ENCODE peak calls at places on chromosomes 3 and 15, in five cellular contexts. One of them, this sample, is unnamed.

GRCh38 chr15:27091270-27091940 is 120.4 kb downstream of the GABRG3 start:
- DNase-seq in fibroblast of pulmonary artery: peak
- DNase-seq in astrocyte of the spinal cord: peak
- DNase-seq in cardiac muscle cell: no peak
- DNase-seq in choroid plexus epithelial cell: no peak
- DNase-seq in this sample: peak

GRCh38 chr3:184656991-184657669 is 54.7 kb downstream of the MAGEF1 start:
- DNase-seq in fibroblast of pulmonary artery: peak
- DNase-seq in cardiac muscle cell: no peak
- DNase-seq in choroid plexus epithelial cell: peak
- DNase-seq in astrocyte of the spinal cord: peak
- DNase-seq in this sample: peak

GRCh38 chr3:8341853-8342252 is 159.8 kb upstream of the LMCD1 start:
- DNase-seq in choroid plexus epithelial cell: no peak
- DNase-seq in fibroblast of pulmonary artery: no peak
- DNase-seq in astrocyte of the spinal cord: no peak
- DNase-seq in cardiac muscle cell: no peak
- DNase-seq in this sample: no peak

GRCh38 chr3:146664403-146664802 is 59.3 kb upstream of the PLSCR5 start:
- DNase-seq in fibroblast of pulmonary artery: no peak
- DNase-seq in astrocyte of the spinal cord: no peak
- DNase-seq in cardiac muscle cell: no peak
- DNase-seq in choroid plexus epithelial cell: no peak
- DNase-seq in this sample: no peak

GRCh38 chr3:43810797-43811196 is 120.1 kb downstream of the ABHD5 start:
- DNase-seq in fibroblast of pulmonary artery: no peak
- DNase-seq in choroid plexus epithelial cell: no peak
- DNase-seq in cardiac muscle cell: no peak
- DNase-seq in astrocyte of the spinal cord: no peak
- DNase-seq in this sample: no peak

GRCh38 chr15:44968475-44968874 is 12.0 kb downstream of the TERB2 start:
- DNase-seq in choroid plexus epithelial cell: no peak
- DNase-seq in fibroblast of pulmonary artery: no peak
- DNase-seq in astrocyte of the spinal cord: no peak
- DNase-seq in cardiac muscle cell: no peak
- DNase-seq in this sample: no peak

GRCh38 chr3:122077293-122078234 is 22.4 kb downstream of the CD86 start:
- DNase-seq in astrocyte of the spinal cord: no peak
- DNase-seq in cardiac muscle cell: no peak
- DNase-seq in fibroblast of pulmonary artery: no peak
- DNase-seq in choroid plexus epithelial cell: no peak
- DNase-seq in this sample: no peak

GRCh38 chr3:125231895-125232294 is 19.3 kb upstream of the SLC12A8 start:
- DNase-seq in fibroblast of pulmonary artery: peak
- DNase-seq in choroid plexus epithelial cell: peak
- DNase-seq in astrocyte of the spinal cord: peak
- DNase-seq in cardiac muscle cell: no peak
- DNase-seq in this sample: peak

GRCh38 chr3:177591371-177591770 is 394.1 kb upstream of the TBL1XR1 start:
- DNase-seq in cardiac muscle cell: no peak
- DNase-seq in fibroblast of pulmonary artery: no peak
- DNase-seq in choroid plexus epithelial cell: no peak
- DNase-seq in astrocyte of the spinal cord: no peak
- DNase-seq in this sample: peak

GRCh38 chr15:57694264-57694663 is 12.2 kb upstream of the POLR2M start:
- DNase-seq in astrocyte of the spinal cord: no peak
- DNase-seq in fibroblast of pulmonary artery: peak
- DNase-seq in cardiac muscle cell: no peak
- DNase-seq in choroid plexus epithelial cell: no peak
- DNase-seq in this sample: peak

GRCh38 chr3:71185733-71186455 is 397.6 kb downstream of the FOXP1 start:
- DNase-seq in fibroblast of pulmonary artery: peak
- DNase-seq in choroid plexus epithelial cell: peak
- DNase-seq in astrocyte of the spinal cord: peak
- DNase-seq in cardiac muscle cell: no peak
- DNase-seq in this sample: peak

GRCh38 chr15:94701281-94701985 is 470.1 kb downstream of the MCTP2 start:
- DNase-seq in fibroblast of pulmonary artery: no peak
- DNase-seq in cardiac muscle cell: no peak
- DNase-seq in choroid plexus epithelial cell: no peak
- DNase-seq in astrocyte of the spinal cord: no peak
- DNase-seq in this sample: no peak

GRCh38 chr15:29942548-29942947 is 120.3 kb upstream of the TJP1 start:
- DNase-seq in choroid plexus epithelial cell: no peak
- DNase-seq in astrocyte of the spinal cord: no peak
- DNase-seq in fibroblast of pulmonary artery: no peak
- DNase-seq in cardiac muscle cell: no peak
- DNase-seq in this sample: no peak

GRCh38 chr3:15436246-15436645 is 8.8 kb downstream of the EAF1 start:
- DNase-seq in choroid plexus epithelial cell: no peak
- DNase-seq in astrocyte of the spinal cord: no peak
- DNase-seq in fibroblast of pulmonary artery: no peak
- DNase-seq in cardiac muscle cell: no peak
- DNase-seq in this sample: no peak

GRCh38 chr3:169362261-169362660 is 301.3 kb downstream of the MECOM start:
- DNase-seq in choroid plexus epithelial cell: peak
- DNase-seq in astrocyte of the spinal cord: peak
- DNase-seq in cardiac muscle cell: peak
- DNase-seq in fibroblast of pulmonary artery: peak
- DNase-seq in this sample: peak

GRCh38 chr3:173750095-173750494 is 352.6 kb downstream of the NLGN1 start:
- DNase-seq in cardiac muscle cell: no peak
- DNase-seq in astrocyte of the spinal cord: peak
- DNase-seq in fibroblast of pulmonary artery: peak
- DNase-seq in choroid plexus epithelial cell: peak
- DNase-seq in this sample: peak

GRCh38 chr3:173755161-173755560 is 357.6 kb downstream of the NLGN1 start:
- DNase-seq in choroid plexus epithelial cell: no peak
- DNase-seq in fibroblast of pulmonary artery: no peak
- DNase-seq in cardiac muscle cell: no peak
- DNase-seq in astrocyte of the spinal cord: no peak
- DNase-seq in this sample: no peak

GRCh38 chr3:173750591-173750990 is 353.0 kb downstream of the NLGN1 start:
- DNase-seq in choroid plexus epithelial cell: no peak
- DNase-seq in fibroblast of pulmonary artery: no peak
- DNase-seq in astrocyte of the spinal cord: no peak
- DNase-seq in cardiac muscle cell: no peak
- DNase-seq in this sample: no peak

GRCh38 chr3:173748140-173748539 is 350.6 kb downstream of the NLGN1 start:
- DNase-seq in choroid plexus epithelial cell: peak
- DNase-seq in fibroblast of pulmonary artery: no peak
- DNase-seq in cardiac muscle cell: no peak
- DNase-seq in astrocyte of the spinal cord: no peak
- DNase-seq in this sample: no peak

GRCh38 chr3:173753593-173753992 is 356.0 kb downstream of the NLGN1 start:
- DNase-seq in cardiac muscle cell: no peak
- DNase-seq in astrocyte of the spinal cord: no peak
- DNase-seq in fibroblast of pulmonary artery: no peak
- DNase-seq in choroid plexus epithelial cell: no peak
- DNase-seq in this sample: peak
- H3K4me3 ChIP-seq in cardiac muscle cell: no peak
- H3K4me3 ChIP-seq in astrocyte of the spinal cord: no peak
- H3K4me3 ChIP-seq in fibroblast of pulmonary artery: no peak
- H3K4me3 ChIP-seq in choroid plexus epithelial cell: no peak
- H3K4me3 ChIP-seq in this sample: no peak

GRCh38 chr15:69982037-69982436 is 115.7 kb downstream of the TLE3 start:
- DNase-seq in cardiac muscle cell: no peak
- DNase-seq in fibroblast of pulmonary artery: no peak
- DNase-seq in astrocyte of the spinal cord: no peak
- DNase-seq in choroid plexus epithelial cell: no peak
- DNase-seq in this sample: no peak

GRCh38 chr15:69979783-69980182 is 117.9 kb downstream of the TLE3 start:
- DNase-seq in astrocyte of the spinal cord: no peak
- DNase-seq in cardiac muscle cell: no peak
- DNase-seq in fibroblast of pulmonary artery: no peak
- DNase-seq in choroid plexus epithelial cell: no peak
- DNase-seq in this sample: no peak

GRCh38 chr15:69978603-69979002 is 119.1 kb downstream of the TLE3 start:
- DNase-seq in fibroblast of pulmonary artery: no peak
- DNase-seq in choroid plexus epithelial cell: no peak
- DNase-seq in cardiac muscle cell: no peak
- DNase-seq in astrocyte of the spinal cord: no peak
- DNase-seq in this sample: no peak

GRCh38 chr15:69980311-69981059 is 117.2 kb downstream of the TLE3 start:
- DNase-seq in choroid plexus epithelial cell: no peak
- DNase-seq in fibroblast of pulmonary artery: no peak
- DNase-seq in astrocyte of the spinal cord: no peak
- DNase-seq in cardiac muscle cell: no peak
- DNase-seq in this sample: no peak

DNA sequence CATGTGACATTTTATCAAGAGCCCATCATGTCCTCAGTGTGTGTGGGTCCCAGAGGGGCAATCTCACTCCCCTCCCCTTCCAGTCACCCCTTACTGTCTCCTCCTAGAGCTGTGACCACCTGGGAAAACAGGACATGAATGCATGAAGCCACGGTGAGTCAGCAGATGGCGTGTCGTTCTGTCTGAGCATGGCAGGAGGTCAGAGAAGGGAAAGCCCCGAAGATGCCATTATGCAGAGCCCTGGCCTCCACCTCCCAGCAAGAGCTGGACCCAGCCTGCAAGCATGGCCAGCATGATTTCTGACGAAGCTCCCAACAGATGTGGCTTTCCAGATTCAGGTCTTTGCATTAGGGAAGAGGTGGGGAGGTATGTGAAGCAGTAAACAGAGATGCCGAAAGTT is 118.4 kb downstream of the TLE3 start:
- DNase-seq in cardiac muscle cell: peak
- DNase-seq in choroid plexus epithelial cell: peak
- DNase-seq in astrocyte of the spinal cord: no peak
- DNase-seq in fibroblast of pulmonary artery: no peak
- DNase-seq in this sample: peak
- TF ChIP-seq CTCF in cardiac muscle cell: no peak
- TF ChIP-seq CTCF in choroid plexus epithelial cell: no peak
- TF ChIP-seq CTCF in astrocyte of the spinal cord: no peak
- TF ChIP-seq CTCF in fibroblast of pulmonary artery: no peak
- TF ChIP-seq CTCF in this sample: no peak

GRCh38 chr3:119301001-119301400 is 6.8 kb downstream of the ARHGAP31 start:
- DNase-seq in cardiac muscle cell: no peak
- DNase-seq in choroid plexus epithelial cell: no peak
- DNase-seq in astrocyte of the spinal cord: no peak
- DNase-seq in fibroblast of pulmonary artery: no peak
- DNase-seq in this sample: no peak

GRCh38 chr3:119297169-119297568 is 3.0 kb downstream of the ARHGAP31 start:
- DNase-seq in cardiac muscle cell: no peak
- DNase-seq in fibroblast of pulmonary artery: peak
- DNase-seq in choroid plexus epithelial cell: peak
- DNase-seq in astrocyte of the spinal cord: peak
- DNase-seq in this sample: peak

GRCh38 chr3:119295816-119296484 is 1.8 kb downstream of the ARHGAP31 start:
- DNase-seq in cardiac muscle cell: no peak
- DNase-seq in astrocyte of the spinal cord: peak
- DNase-seq in fibroblast of pulmonary artery: no peak
- DNase-seq in choroid plexus epithelial cell: peak
- DNase-seq in this sample: peak

GRCh38 chr3:119296723-119297122 is 2.5 kb downstream of the ARHGAP31 start:
- DNase-seq in fibroblast of pulmonary artery: no peak
- DNase-seq in astrocyte of the spinal cord: no peak
- DNase-seq in choroid plexus epithelial cell: no peak
- DNase-seq in cardiac muscle cell: no peak
- DNase-seq in this sample: no peak

GRCh38 chr3:119298565-119298941 is 4.4 kb downstream of the ARHGAP31 start:
- DNase-seq in choroid plexus epithelial cell: no peak
- DNase-seq in fibroblast of pulmonary artery: no peak
- DNase-seq in astrocyte of the spinal cord: no peak
- DNase-seq in cardiac muscle cell: no peak
- DNase-seq in this sample: no peak
- H3K4me3 ChIP-seq in choroid plexus epithelial cell: no peak
- H3K4me3 ChIP-seq in fibroblast of pulmonary artery: no peak
- H3K4me3 ChIP-seq in astrocyte of the spinal cord: no peak
- H3K4me3 ChIP-seq in cardiac muscle cell: no peak
- H3K4me3 ChIP-seq in this sample: no peak

DNA sequence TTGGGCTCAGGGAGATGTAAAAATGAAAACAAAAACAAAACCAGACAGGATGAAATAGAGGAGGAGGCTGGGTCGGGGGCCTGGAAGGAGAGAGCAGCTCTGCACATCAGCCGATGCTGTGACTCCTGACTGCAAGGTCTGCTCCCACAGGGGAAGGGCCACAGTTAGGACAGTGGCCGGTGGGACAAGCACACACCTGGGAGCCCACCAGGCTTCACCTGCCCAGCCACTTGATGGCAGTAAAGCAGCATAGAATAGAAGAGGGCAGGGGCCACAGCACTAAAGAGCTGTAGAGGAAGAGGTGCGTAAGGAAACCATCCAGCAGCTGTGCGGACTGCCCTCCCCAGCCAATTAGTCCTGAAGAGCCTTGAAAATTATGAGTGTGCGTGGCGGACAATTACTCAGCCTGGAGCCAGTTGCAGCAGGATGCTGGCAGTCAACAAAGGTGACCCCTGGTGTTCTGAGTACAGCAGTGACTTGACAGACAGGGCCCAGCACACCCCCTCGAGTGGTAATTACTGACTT is 29.8 kb downstream of the ALS2CL start:
- DNase-seq in astrocyte of the spinal cord: no peak
- DNase-seq in cardiac muscle cell: peak
- DNase-seq in fibroblast of pulmonary artery: peak
- DNase-seq in choroid plexus epithelial cell: peak
- DNase-seq in this sample: peak
- TF ChIP-seq CTCF in astrocyte of the spinal cord: peak
- TF ChIP-seq CTCF in cardiac muscle cell: no peak
- TF ChIP-seq CTCF in fibroblast of pulmonary artery: peak
- TF ChIP-seq CTCF in choroid plexus epithelial cell: peak
- TF ChIP-seq CTCF in this sample: no peak

GRCh38 chr3:179528786-179529185 is 33.9 kb upstream of the ACTL6A start:
- DNase-seq in choroid plexus epithelial cell: no peak
- DNase-seq in astrocyte of the spinal cord: peak
- DNase-seq in cardiac muscle cell: no peak
- DNase-seq in fibroblast of pulmonary artery: no peak
- DNase-seq in this sample: peak

GRCh38 chr3:179526482-179526881 is 36.2 kb upstream of the ACTL6A start:
- DNase-seq in cardiac muscle cell: no peak
- DNase-seq in choroid plexus epithelial cell: peak
- DNase-seq in astrocyte of the spinal cord: no peak
- DNase-seq in fibroblast of pulmonary artery: peak
- DNase-seq in this sample: no peak

GRCh38 chr3:179526989-179527391 is 35.7 kb upstream of the ACTL6A start:
- DNase-seq in astrocyte of the spinal cord: peak
- DNase-seq in fibroblast of pulmonary artery: peak
- DNase-seq in cardiac muscle cell: peak
- DNase-seq in choroid plexus epithelial cell: peak
- DNase-seq in this sample: peak
- H3K4me3 ChIP-seq in astrocyte of the spinal cord: peak
- H3K4me3 ChIP-seq in fibroblast of pulmonary artery: peak
- H3K4me3 ChIP-seq in cardiac muscle cell: no peak
- H3K4me3 ChIP-seq in choroid plexus epithelial cell: peak
- H3K4me3 ChIP-seq in this sample: no peak

GRCh38 chr15:65292938-65293518 is 2.8 kb upstream of the RNU5A-1 start:
- DNase-seq in astrocyte of the spinal cord: no peak
- DNase-seq in fibroblast of pulmonary artery: no peak
- DNase-seq in cardiac muscle cell: no peak
- DNase-seq in choroid plexus epithelial cell: peak
- DNase-seq in this sample: no peak
- TF ChIP-seq CTCF in astrocyte of the spinal cord: no peak
- TF ChIP-seq CTCF in fibroblast of pulmonary artery: no peak
- TF ChIP-seq CTCF in cardiac muscle cell: no peak
- TF ChIP-seq CTCF in choroid plexus epithelial cell: no peak
- TF ChIP-seq CTCF in this sample: no peak

This sample was measured in fibroblast of mammary gland.